ENCODE peak calls at places on chromosomes 6 and 20, in nine cellular contexts. M is K562; H is transverse colon; Y is HepG2; Z is MM.1S; A is breast epithelium; F is mesendoderm; E is right cardiac atrium; L is CD8-positive, alpha-beta T cell. Q is an unnamed sample.

GRCh38 chr20:64164123-64164836 is at the start of gene MYT1:
- DNase-seq in M (no peak), H (no peak), Y (no peak), Z (no peak), A (no peak), F (no peak), E (peak), L (no peak), Q (no peak)

GRCh38 chr6:12720310-12720709 is 3.7 kb downstream of the PHACTR1 start:
- DNase-seq in M (no peak), H (no peak), Y (no peak), Z (no peak), A (no peak), F (no peak), E (no peak), L (no peak), Q (no peak)

GRCh38 chr20:19815553-19815991 is 57.5 kb downstream of the RIN2 start:
- DNase-seq in M (no peak), H (no peak), Y (peak), Z (peak), A (no peak), F (peak), E (no peak), L (no peak), Q (no peak)

GRCh38 chr6:6918216-6918983 is 189.4 kb upstream of the RREB1 start:
- DNase-seq in M (peak), H (no peak), Y (no peak), Z (no peak), A (no peak), F (no peak), E (no peak), L (no peak), Q (peak)

GRCh38 chr20:3935295-3935955 is 46.2 kb downstream of the PANK2 start:
- DNase-seq in M (no peak), H (no peak), Y (no peak), Z (no peak), A (no peak), F (no peak), E (peak), L (no peak), Q (no peak)

GRCh38 chr20:46631212-46631869 is 19.9 kb downstream of the SLC13A3 start:
- DNase-seq in M (peak), H (no peak), Y (peak), Z (no peak), A (no peak), F (peak), E (no peak), L (no peak), Q (peak)

GRCh38 chr20:43925215-43925614 is 10.6 kb downstream of the TOX2 start:
- DNase-seq in M (no peak), H (no peak), Y (no peak), Z (no peak), A (no peak), F (no peak), E (no peak), L (no peak), Q (no peak)

GRCh38 chr20:6975326-6975725 is 207.8 kb downstream of the BMP2 start:
- DNase-seq in M (no peak), H (no peak), Y (no peak), Z (no peak), A (no peak), F (no peak), E (no peak), L (no peak), Q (no peak)

GRCh38 chr6:163711615-163712568 is 297.4 kb downstream of the QKI start:
- DNase-seq in M (no peak), H (peak), Y (peak), Z (no peak), A (no peak), F (peak), E (peak), L (no peak), Q (peak)

GRCh38 chr20:11687546-11688292 is 230.0 kb upstream of the BTBD3 start:
- DNase-seq in M (no peak), H (no peak), Y (peak), Z (no peak), A (no peak), F (no peak), E (no peak), L (no peak), Q (no peak)

GRCh38 chr20:57723816-57724215 is 14.0 kb upstream of the PMEPA1 start:
- DNase-seq in M (no peak), H (no peak), Y (no peak), Z (no peak), A (no peak), F (no peak), E (no peak), L (no peak), Q (no peak)

GRCh38 chr6:166025149-166025898 is 142.3 kb downstream of the TBXT start:
- DNase-seq in M (no peak), H (no peak), Y (no peak), Z (no peak), A (no peak), F (no peak), E (peak), L (no peak), Q (no peak)

GRCh38 chr6:97963148-97963680 is 680.2 kb upstream of the MMS22L start:
- DNase-seq in M (no peak), H (no peak), Y (no peak), Z (no peak), A (no peak), F (no peak), E (no peak), L (no peak), Q (no peak)

GRCh38 chr6:9851541-9852380 is 563.1 kb downstream of the TFAP2A start:
- DNase-seq in M (peak), H (no peak), Y (no peak), Z (peak), A (no peak), F (peak), E (no peak), L (no peak), Q (peak)

GRCh38 chr20:40651121-40651520 is 37.9 kb downstream of the MAFB start:
- DNase-seq in M (no peak), H (no peak), Y (no peak), Z (no peak), A (no peak), F (no peak), E (no peak), L (no peak), Q (no peak)

GRCh38 chr6:150377211-150377781 is 8.5 kb downstream of the IYD start:
- DNase-seq in M (peak), H (no peak), Y (peak), Z (no peak), A (no peak), F (peak), E (peak), L (no peak), Q (no peak)

GRCh38 chr6:49430866-49431265 is 32.2 kb downstream of the MMUT start:
- DNase-seq in M (no peak), H (no peak), Y (no peak), Z (no peak), A (no peak), F (no peak), E (no peak), L (no peak), Q (no peak)

GRCh38 chr6:33095681-33096080 is 19.9 kb downstream of the HLA-DPB1 start:
- DNase-seq in M (no peak), H (no peak), Y (no peak), Z (no peak), A (no peak), F (no peak), E (no peak), L (no peak), Q (no peak)

GRCh38 chr6:124964084-124964763 is 2.0 kb downstream of the RNF217 start:
- DNase-seq in M (peak), H (peak), Y (peak), Z (no peak), A (no peak), F (no peak), E (no peak), L (no peak), Q (no peak)

GRCh38 chr6:137866200-137866913 is 702 bp upstream of the TNFAIP3 start:
- DNase-seq in M (peak), H (no peak), Y (no peak), Z (no peak), A (peak), F (peak), E (peak), L (no peak), Q (no peak)

GRCh38 chr6:157984165-157984564 is 2.5 kb downstream of the SYNJ2 start:
- DNase-seq in M (no peak), H (no peak), Y (no peak), Z (no peak), A (no peak), F (no peak), E (no peak), L (no peak), Q (no peak)

GRCh38 chr20:19861147-19861759 is 103.2 kb downstream of the RIN2 start:
- DNase-seq in M (no peak), H (no peak), Y (no peak), Z (no peak), A (no peak), F (no peak), E (no peak), L (no peak), Q (no peak)

GRCh38 chr6:139778688-139779087 is 404.2 kb upstream of the CITED2 start:
- DNase-seq in M (no peak), H (no peak), Y (no peak), Z (no peak), A (no peak), F (no peak), E (no peak), L (no peak), Q (no peak)

GRCh38 chr6:108710046-108710445 is 138.2 kb upstream of the ARMC2 start:
- DNase-seq in M (no peak), H (no peak), Y (no peak), Z (no peak), A (no peak), F (no peak), E (no peak), L (no peak), Q (no peak)

GRCh38 chr20:58755751-58756524 is 63.3 kb downstream of the NPEPL1 start:
- DNase-seq in M (no peak), H (no peak), Y (no peak), Z (no peak), A (no peak), F (no peak), E (no peak), L (no peak), Q (no peak)

GRCh38 chr20:17612287-17612974 is 42.6 kb downstream of the DSTN start:
- DNase-seq in M (no peak), H (peak), Y (peak), Z (no peak), A (no peak), F (no peak), E (no peak), L (peak), Q (no peak)

DNA sequence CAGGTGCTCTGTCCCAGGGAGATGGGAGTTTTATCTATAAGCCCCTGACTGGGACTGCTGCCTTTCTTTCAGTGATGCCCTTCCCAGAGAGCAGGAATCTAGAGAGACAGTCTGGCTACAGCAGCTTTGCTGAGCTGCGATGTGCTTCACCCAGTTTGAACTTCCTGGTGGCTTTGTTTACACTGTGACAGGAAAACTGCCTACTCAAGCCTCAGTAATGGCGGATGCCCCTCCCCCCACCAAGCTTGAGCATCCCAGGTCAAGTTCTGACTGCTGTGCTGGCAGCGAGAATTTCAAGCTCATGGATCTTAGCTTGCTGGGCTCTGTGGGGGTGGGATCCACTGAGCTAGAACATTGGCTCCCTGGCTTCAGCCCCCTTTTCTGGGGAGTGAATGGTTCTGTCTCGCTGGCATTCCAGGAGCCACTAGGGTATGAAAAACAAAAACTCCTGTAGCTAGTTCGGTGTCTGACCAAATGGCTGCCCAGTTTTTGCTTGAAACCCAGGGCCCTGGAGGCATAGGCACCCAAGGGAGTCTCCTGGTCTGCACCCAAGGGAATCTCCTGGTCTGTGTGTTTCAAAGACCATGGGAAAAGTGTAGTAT is 90.9 kb upstream of the ESR1 start:
- DNase-seq in M (no peak), H (no peak), Y (peak), Z (no peak), A (no peak), F (peak), E (no peak), L (no peak), Q (no peak)
- H3K27ac ChIP-seq in M (no peak), H (no peak), Y (no peak), Z (no peak), A (peak), F (no peak), E (no peak), L (no peak), Q (no peak)

GRCh38 chr6:155541976-155542375 is 86.3 kb upstream of the NOX3 start:
- DNase-seq in M (no peak), H (no peak), Y (no peak), Z (no peak), A (no peak), F (peak), E (no peak), L (no peak), Q (no peak)
- H3K27ac ChIP-seq in M (no peak), H (no peak), Y (no peak), Z (no peak), A (no peak), F (no peak), E (no peak), L (no peak), Q (no peak)

GRCh38 chr6:23981923-23982322 is 144.1 kb upstream of the NRSN1 start:
- DNase-seq in M (no peak), H (no peak), Y (no peak), Z (no peak), A (no peak), F (no peak), E (no peak), L (no peak), Q (no peak)
- H3K27ac ChIP-seq in M (no peak), H (no peak), Y (no peak), Z (no peak), A (no peak), F (no peak), E (no peak), L (no peak), Q (no peak)

GRCh38 chr6:43717822-43718221 is 30.2 kb upstream of the MRPS18A start:
- DNase-seq in M (no peak), H (no peak), Y (no peak), Z (no peak), A (no peak), F (no peak), E (peak), L (no peak), Q (no peak)
- H3K27ac ChIP-seq in M (no peak), H (no peak), Y (no peak), Z (no peak), A (peak), F (no peak), E (peak), L (no peak), Q (no peak)

GRCh38 chr20:49519212-49519712 is 36.8 kb upstream of the KCNB1 start:
- DNase-seq in M (no peak), H (no peak), Y (no peak), Z (no peak), A (peak), F (no peak), E (no peak), L (no peak), Q (no peak)

GRCh38 chr20:49516916-49517315 is 34.4 kb upstream of the KCNB1 start:
- DNase-seq in M (no peak), H (no peak), Y (no peak), Z (no peak), A (no peak), F (no peak), E (no peak), L (no peak), Q (no peak)

GRCh38 chr20:49515588-49515987 is 33.1 kb upstream of the KCNB1 start:
- DNase-seq in M (no peak), H (peak), Y (no peak), Z (no peak), A (no peak), F (no peak), E (no peak), L (no peak), Q (no peak)

GRCh38 chr20:49518576-49518975 is 36.1 kb upstream of the KCNB1 start:
- DNase-seq in M (no peak), H (no peak), Y (no peak), Z (no peak), A (no peak), F (no peak), E (no peak), L (no peak), Q (no peak)

DNA sequence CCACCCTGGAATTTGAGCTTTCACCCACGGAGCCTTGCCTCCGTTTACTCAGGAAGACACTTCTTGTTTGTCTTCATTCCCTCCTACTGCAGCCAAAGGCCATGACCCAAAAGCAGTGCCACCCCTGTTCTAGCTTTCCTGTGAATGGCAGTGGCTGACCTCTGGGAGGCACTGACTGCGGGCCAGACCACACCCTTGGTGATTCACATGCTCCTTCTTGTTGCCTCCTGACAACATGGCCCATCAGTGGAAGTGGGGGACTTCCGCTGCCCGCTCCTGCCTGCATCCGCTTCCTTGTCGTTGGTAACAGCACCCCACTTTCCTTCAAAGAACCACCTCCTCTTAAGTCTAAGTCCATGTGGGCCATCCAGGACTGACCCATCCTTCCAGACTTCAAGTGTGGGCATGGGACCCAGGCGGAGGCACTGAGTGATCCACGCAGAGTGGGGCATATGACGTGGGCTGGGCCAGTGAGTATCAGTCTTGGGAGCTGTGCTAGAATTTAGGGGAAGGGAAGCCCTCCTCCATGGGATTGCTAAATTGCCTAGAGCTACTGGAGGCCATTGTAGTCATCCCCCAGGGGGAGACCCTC is 35.1 kb upstream of the KCNB1 start:
- DNase-seq in M (no peak), H (no peak), Y (no peak), Z (no peak), A (no peak), F (no peak), E (peak), L (no peak), Q (no peak)
- H3K27ac ChIP-seq in M (no peak), H (no peak), Y (no peak), Z (no peak), A (no peak), F (no peak), E (no peak), L (no peak), Q (no peak)

GRCh38 chr20:37228111-37228510 is 33.5 kb downstream of the GHRH start:
- DNase-seq in M (no peak), H (no peak), Y (no peak), Z (no peak), A (no peak), F (no peak), E (no peak), L (no peak), Q (no peak)
- H3K27ac ChIP-seq in M (no peak), H (peak), Y (no peak), Z (no peak), A (peak), F (no peak), E (peak), L (no peak), Q (no peak)

GRCh38 chr6:38676236-38676973 is 26.5 kb downstream of the GLO1 start:
- DNase-seq in M (no peak), H (no peak), Y (no peak), Z (peak), A (no peak), F (no peak), E (no peak), L (no peak), Q (no peak)
- H3K27ac ChIP-seq in M (no peak), H (peak), Y (no peak), Z (peak), A (no peak), F (no peak), E (no peak), L (no peak), Q (no peak)